ENCODE peak calls at places on chromosomes 13 and 19, in nine cellular contexts. P is neural progenitor cell, V is right lobe of liver, T is lung, S is heart right ventricle, I is AG10803, L is MM.1S, N is left lung, O is Panc1. C is an unnamed sample.

GRCh38 chr13:43239441-43239840 is 216.1 kb downstream of the DNAJC15 start:
- DNase-seq in L (no peak), P (no peak), I (no peak), S (no peak), T (no peak), O (no peak), V (no peak), N (no peak), C (no peak)

GRCh38 chr19:50377517-50377916 is 1.3 kb downstream of the NR1H2 start:
- DNase-seq in N (no peak), L (no peak), T (no peak), O (no peak), P (no peak), S (no peak), I (no peak), V (no peak), C (no peak)

GRCh38 chr13:67223024-67223423 is 7.1 kb downstream of the PCDH9 start:
- DNase-seq in L (no peak), S (no peak), V (no peak), I (peak), N (no peak), O (no peak), T (no peak), P (no peak), C (peak)

GRCh38 chr13:102309110-102309509 is 92.7 kb downstream of the FGF14 start:
- DNase-seq in P (no peak), O (no peak), N (peak), L (no peak), I (no peak), T (no peak), S (no peak), V (no peak), C (peak)

GRCh38 chr13:39656325-39656677 is 839 bp downstream of the COG6 start:
- DNase-seq in N (no peak), L (no peak), P (peak), T (no peak), S (no peak), O (no peak), V (no peak), I (no peak), C (peak)

GRCh38 chr19:54247106-54247930 is 4.7 kb upstream of the LILRA6 start:
- DNase-seq in P (no peak), O (no peak), L (no peak), I (no peak), V (peak), S (no peak), T (no peak), N (no peak), C (no peak)

GRCh38 chr19:1266818-1267440 is 2.2 kb upstream of the CIRBP start:
- DNase-seq in T (peak), I (peak), O (no peak), S (peak), P (peak), V (peak), N (peak), L (peak), C (peak)

GRCh38 chr13:39634956-39635355 is 20.5 kb upstream of the COG6 start:
- DNase-seq in L (no peak), T (no peak), V (no peak), O (no peak), N (no peak), S (no peak), P (no peak), I (no peak), C (no peak)

GRCh38 chr13:95050800-95051620 is 250.2 kb downstream of the ABCC4 start:
- DNase-seq in O (no peak), T (no peak), N (no peak), S (no peak), P (no peak), V (no peak), I (no peak), L (no peak), C (no peak)

GRCh38 chr19:3849092-3849491 is 19.7 kb downstream of the ZFR2 start:
- DNase-seq in L (peak), P (peak), V (no peak), N (no peak), S (no peak), T (no peak), O (no peak), I (no peak), C (peak)

GRCh38 chr13:110610955-110611595 is 4.3 kb upstream of the NAXD start:
- DNase-seq in P (no peak), S (no peak), L (peak), O (no peak), N (no peak), I (no peak), T (no peak), V (peak), C (no peak)

GRCh38 chr19:47045867-47046470 is 2.5 kb downstream of the TMEM160 start:
- DNase-seq in O (no peak), N (peak), L (no peak), V (no peak), I (no peak), S (no peak), T (no peak), P (no peak), C (no peak)

GRCh38 chr19:21328402-21328801 is 808 bp downstream of the ZNF708 start:
- DNase-seq in I (no peak), N (no peak), L (no peak), T (no peak), O (no peak), S (no peak), P (peak), V (no peak), C (peak)

GRCh38 chr13:113187263-113187669 is 21.2 kb downstream of the PCID2 start:
- DNase-seq in S (peak), I (peak), P (no peak), N (peak), V (no peak), O (peak), T (peak), L (no peak), C (peak)

GRCh38 chr13:74444161-74444571 is 310.0 kb upstream of the KLF12 start:
- DNase-seq in L (no peak), O (no peak), S (no peak), P (no peak), I (peak), N (no peak), T (no peak), V (no peak), C (peak)
- H3K4me3 ChIP-seq in L (no peak), O (no peak), S (no peak), P (no peak), I (no peak), N (no peak), T (no peak), V (no peak), C (no peak)

GRCh38 chr13:19927117-19927734 is 31.3 kb upstream of the ZMYM2 start:
- DNase-seq in T (no peak), I (peak), P (peak), O (peak), S (no peak), V (no peak), L (peak), N (no peak), C (peak)
- TF ChIP-seq CTCF in T (peak), I (peak), P (peak), O (peak), S (peak), V (peak), L (peak), N (peak), C (peak)

GRCh38 chr19:55254625-55254977 is 4.2 kb downstream of the PPP6R1 start:
- DNase-seq in T (no peak), S (no peak), L (no peak), O (no peak), I (no peak), V (no peak), P (no peak), N (no peak), C (no peak)
- H3K4me3 ChIP-seq in T (no peak), S (no peak), L (peak), O (peak), I (no peak), V (no peak), P (no peak), N (peak), C (no peak)

GRCh38 chr13:24605923-24606372 is 74.3 kb upstream of the ATP12A start:
- DNase-seq in P (peak), O (no peak), V (no peak), S (no peak), L (peak), N (no peak), T (no peak), I (peak), C (peak)
- TF ChIP-seq CTCF in P (peak), O (no peak), V (no peak), S (no peak), L (peak), N (no peak), T (no peak), I (peak), C (peak)

C was measured in choroid plexus epithelial cell.